ENCODE peak calls at places on chromosome X, in six cellular contexts. One of them, this sample, is unnamed.

GRCh38 chrX:45771560-45772340 is 571.1 kb upstream of the DIPK2B start:
- DNase-seq in heart left ventricle: peak; percentile 12
- DNase-seq in aorta: peak; percentile 58
- DNase-seq in CD8-positive, alpha-beta T cell: peak; percentile 65
- DNase-seq in astrocyte: peak; percentile 64
- DNase-seq in esophagus muscularis mucosa: no peak
- DNase-seq in this sample: peak; percentile 30

GRCh38 chrX:141724186-141724585 is 25.6 kb upstream of the SPANXD start:
- DNase-seq in heart left ventricle: no peak
- DNase-seq in aorta: no peak
- DNase-seq in CD8-positive, alpha-beta T cell: no peak
- DNase-seq in astrocyte: peak; percentile 3
- DNase-seq in esophagus muscularis mucosa: no peak
- DNase-seq in this sample: no peak

GRCh38 chrX:46341767-46342322 is 203.4 kb downstream of the ZNF674 start:
- DNase-seq in heart left ventricle: no peak
- DNase-seq in aorta: no peak
- DNase-seq in CD8-positive, alpha-beta T cell: no peak
- DNase-seq in astrocyte: no peak
- DNase-seq in esophagus muscularis mucosa: no peak
- DNase-seq in this sample: no peak

GRCh38 chrX:117010243-117010642 is 547.5 kb upstream of the CT83 start:
- DNase-seq in heart left ventricle: no peak
- DNase-seq in aorta: no peak
- DNase-seq in CD8-positive, alpha-beta T cell: no peak
- DNase-seq in astrocyte: no peak
- DNase-seq in esophagus muscularis mucosa: no peak
- DNase-seq in this sample: no peak

GRCh38 chrX:98506907-98507306 is 1623.2 kb downstream of the RPA4 start:
- DNase-seq in heart left ventricle: no peak
- DNase-seq in aorta: no peak
- DNase-seq in CD8-positive, alpha-beta T cell: no peak
- DNase-seq in astrocyte: no peak
- DNase-seq in esophagus muscularis mucosa: no peak
- DNase-seq in this sample: no peak

GRCh38 chrX:119427024-119427794 is 28.1 kb downstream of the SLC25A43 start:
- DNase-seq in heart left ventricle: peak; percentile 26
- DNase-seq in aorta: no peak
- DNase-seq in CD8-positive, alpha-beta T cell: no peak
- DNase-seq in astrocyte: peak; percentile 53
- DNase-seq in esophagus muscularis mucosa: no peak
- DNase-seq in this sample: no peak

GRCh38 chrX:18855919-18856644 is 127.8 kb downstream of the PHKA2 start:
- DNase-seq in heart left ventricle: no peak
- DNase-seq in aorta: no peak
- DNase-seq in CD8-positive, alpha-beta T cell: no peak
- DNase-seq in astrocyte: peak; percentile 75
- DNase-seq in esophagus muscularis mucosa: no peak
- DNase-seq in this sample: no peak

GRCh38 chrX:96715412-96715940 is 30.8 kb downstream of the DIAPH2 start:
- DNase-seq in heart left ventricle: no peak
- DNase-seq in aorta: no peak
- DNase-seq in CD8-positive, alpha-beta T cell: no peak
- DNase-seq in astrocyte: peak; percentile 8
- DNase-seq in esophagus muscularis mucosa: no peak
- DNase-seq in this sample: no peak

GRCh38 chrX:138018145-138018799 is 452.3 kb downstream of the ZIC3 start:
- DNase-seq in heart left ventricle: no peak
- DNase-seq in aorta: no peak
- DNase-seq in CD8-positive, alpha-beta T cell: no peak
- DNase-seq in astrocyte: no peak
- DNase-seq in esophagus muscularis mucosa: no peak
- DNase-seq in this sample: no peak

GRCh38 chrX:12115377-12115776 is 22.9 kb upstream of the FRMPD4 start:
- DNase-seq in heart left ventricle: no peak
- DNase-seq in aorta: no peak
- DNase-seq in CD8-positive, alpha-beta T cell: no peak
- DNase-seq in astrocyte: no peak
- DNase-seq in esophagus muscularis mucosa: no peak
- DNase-seq in this sample: no peak

GRCh38 chrX:15916704-15917084 is 62.1 kb upstream of the AP1S2 start:
- DNase-seq in heart left ventricle: no peak
- DNase-seq in aorta: no peak
- DNase-seq in CD8-positive, alpha-beta T cell: no peak
- DNase-seq in astrocyte: no peak
- DNase-seq in esophagus muscularis mucosa: no peak
- DNase-seq in this sample: no peak
- H3K4me1 ChIP-seq in heart left ventricle: peaks cover 3% of the 10 kb centered on the region
- H3K4me1 ChIP-seq in aorta: no peaks in the 10 kb centered on the region
- H3K4me1 ChIP-seq in CD8-positive, alpha-beta T cell: no peaks in the 10 kb centered on the region
- H3K4me1 ChIP-seq in astrocyte: peaks cover 2% of the 10 kb centered on the region
- H3K4me1 ChIP-seq in esophagus muscularis mucosa: no peaks in the 10 kb centered on the region
- H3K4me1 ChIP-seq in this sample: no peaks in the 10 kb centered on the region

DNA sequence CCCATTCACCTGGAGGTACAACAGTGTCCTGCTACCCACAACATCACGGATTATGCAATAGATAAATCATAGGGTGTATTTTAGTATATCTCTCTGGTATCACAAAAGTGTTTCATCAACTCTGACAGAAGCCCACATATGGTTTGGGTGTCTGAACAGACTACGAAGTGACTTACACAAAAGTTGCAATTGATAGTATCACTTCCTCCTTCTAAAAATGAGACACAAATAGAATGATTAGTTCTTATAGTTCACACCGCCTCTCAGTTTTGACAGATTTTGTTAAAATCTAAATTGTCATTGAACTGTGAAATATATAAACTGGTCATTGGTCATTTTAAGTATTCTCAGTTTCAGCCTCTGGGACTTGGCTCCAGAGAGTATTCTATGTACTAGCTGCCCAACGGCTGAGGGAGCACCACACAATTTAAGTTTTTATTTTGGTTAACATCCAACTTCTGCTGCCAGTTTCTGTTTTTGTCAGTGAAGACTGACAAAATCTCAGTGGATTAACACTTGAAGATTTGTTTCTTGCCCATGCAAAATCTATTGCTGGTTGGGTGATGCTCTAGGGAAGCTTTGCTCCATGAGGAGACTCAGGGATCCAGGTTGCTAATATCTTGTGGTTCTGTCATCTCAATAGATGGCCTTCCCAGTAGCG is 113.8 kb upstream of the PUDP start:
- DNase-seq in heart left ventricle: no peak
- DNase-seq in aorta: no peak
- DNase-seq in CD8-positive, alpha-beta T cell: no peak
- DNase-seq in astrocyte: no peak
- DNase-seq in esophagus muscularis mucosa: no peak
- DNase-seq in this sample: no peak
- H3K27ac ChIP-seq in heart left ventricle: no peak overlapping the region
- H3K27ac ChIP-seq in aorta: no peak overlapping the region
- H3K27ac ChIP-seq in CD8-positive, alpha-beta T cell: no peak overlapping the region
- H3K27ac ChIP-seq in astrocyte: no peak overlapping the region
- H3K27ac ChIP-seq in esophagus muscularis mucosa: no peak overlapping the region
- H3K27ac ChIP-seq in this sample: no peak overlapping the region

DNA sequence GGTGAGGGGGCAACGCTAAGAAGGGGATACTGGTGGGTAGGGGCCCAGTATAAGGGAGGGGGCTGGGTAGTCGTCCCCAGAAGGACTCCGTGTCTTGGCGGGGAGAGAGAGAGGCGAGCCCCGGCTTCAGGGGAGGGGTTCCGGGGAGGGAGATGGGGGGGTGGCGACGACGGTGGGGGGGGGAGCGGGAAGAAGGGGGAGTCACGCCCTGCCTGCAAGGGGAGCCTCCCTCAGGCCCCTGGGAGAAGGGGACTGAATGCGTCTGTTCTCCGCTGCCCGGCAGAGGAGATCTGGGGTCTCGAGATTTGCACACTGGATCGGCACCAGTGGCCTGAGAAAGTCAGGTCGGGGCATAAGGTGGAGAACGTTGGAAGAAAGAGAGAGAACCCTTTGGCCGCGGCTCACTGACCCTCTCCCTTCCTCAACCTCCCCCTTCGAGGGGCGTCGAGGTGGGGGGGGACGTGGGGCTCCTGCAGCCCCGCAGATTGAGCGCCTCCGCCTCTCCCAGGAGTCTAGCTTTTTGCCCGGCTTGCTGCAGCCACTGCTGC is 609 bp upstream of the BCORL1 start:
- DNase-seq in heart left ventricle: no peak
- DNase-seq in aorta: no peak
- DNase-seq in CD8-positive, alpha-beta T cell: no peak
- DNase-seq in astrocyte: no peak
- DNase-seq in esophagus muscularis mucosa: no peak
- DNase-seq in this sample: no peak
- H3K4me3 ChIP-seq in heart left ventricle: peak overlapping the region; percentile 39
- H3K4me3 ChIP-seq in aorta: peak overlapping the region; percentile 24
- H3K4me3 ChIP-seq in CD8-positive, alpha-beta T cell: peak overlapping the region; percentile 59
- H3K4me3 ChIP-seq in astrocyte: peak overlapping the region; percentile 57
- H3K4me3 ChIP-seq in esophagus muscularis mucosa: no peak overlapping the region
- H3K4me3 ChIP-seq in this sample: no peak overlapping the region

GRCh38 chrX:13750812-13751211 is 16.3 kb downstream of the OFD1 start:
- DNase-seq in heart left ventricle: no peak
- DNase-seq in aorta: no peak
- DNase-seq in CD8-positive, alpha-beta T cell: no peak
- DNase-seq in astrocyte: no peak
- DNase-seq in esophagus muscularis mucosa: no peak
- DNase-seq in this sample: no peak
- H3K4me1 ChIP-seq in heart left ventricle: no peaks in the 10 kb centered on the region
- H3K4me1 ChIP-seq in aorta: no peaks in the 10 kb centered on the region
- H3K4me1 ChIP-seq in CD8-positive, alpha-beta T cell: peaks cover 10% of the 10 kb centered on the region
- H3K4me1 ChIP-seq in astrocyte: no peaks in the 10 kb centered on the region
- H3K4me1 ChIP-seq in esophagus muscularis mucosa: no peaks in the 10 kb centered on the region
- H3K4me1 ChIP-seq in this sample: no peaks in the 10 kb centered on the region

GRCh38 chrX:153969904-153970397 is 1.7 kb downstream of the HCFC1 start:
- DNase-seq in heart left ventricle: peak; percentile 47
- DNase-seq in aorta: peak; percentile 67
- DNase-seq in CD8-positive, alpha-beta T cell: peak; percentile 40
- DNase-seq in astrocyte: peak; percentile 18
- DNase-seq in esophagus muscularis mucosa: no peak
- DNase-seq in this sample: peak; percentile 37

GRCh38 chrX:153968754-153969124 is 2.9 kb downstream of the HCFC1 start:
- DNase-seq in heart left ventricle: no peak
- DNase-seq in aorta: peak; percentile 57
- DNase-seq in CD8-positive, alpha-beta T cell: peak; percentile 67
- DNase-seq in astrocyte: no peak
- DNase-seq in esophagus muscularis mucosa: no peak
- DNase-seq in this sample: no peak

GRCh38 chrX:153968255-153968654 is 3.4 kb downstream of the HCFC1 start:
- DNase-seq in heart left ventricle: no peak
- DNase-seq in aorta: no peak
- DNase-seq in CD8-positive, alpha-beta T cell: no peak
- DNase-seq in astrocyte: no peak
- DNase-seq in esophagus muscularis mucosa: no peak
- DNase-seq in this sample: no peak

GRCh38 chrX:153970398-153971123 is 1.1 kb downstream of the HCFC1 start:
- DNase-seq in heart left ventricle: peak; percentile 53
- DNase-seq in aorta: peak; percentile 68
- DNase-seq in CD8-positive, alpha-beta T cell: no peak
- DNase-seq in astrocyte: peak; percentile 77
- DNase-seq in esophagus muscularis mucosa: no peak
- DNase-seq in this sample: peak; percentile 27

DNA sequence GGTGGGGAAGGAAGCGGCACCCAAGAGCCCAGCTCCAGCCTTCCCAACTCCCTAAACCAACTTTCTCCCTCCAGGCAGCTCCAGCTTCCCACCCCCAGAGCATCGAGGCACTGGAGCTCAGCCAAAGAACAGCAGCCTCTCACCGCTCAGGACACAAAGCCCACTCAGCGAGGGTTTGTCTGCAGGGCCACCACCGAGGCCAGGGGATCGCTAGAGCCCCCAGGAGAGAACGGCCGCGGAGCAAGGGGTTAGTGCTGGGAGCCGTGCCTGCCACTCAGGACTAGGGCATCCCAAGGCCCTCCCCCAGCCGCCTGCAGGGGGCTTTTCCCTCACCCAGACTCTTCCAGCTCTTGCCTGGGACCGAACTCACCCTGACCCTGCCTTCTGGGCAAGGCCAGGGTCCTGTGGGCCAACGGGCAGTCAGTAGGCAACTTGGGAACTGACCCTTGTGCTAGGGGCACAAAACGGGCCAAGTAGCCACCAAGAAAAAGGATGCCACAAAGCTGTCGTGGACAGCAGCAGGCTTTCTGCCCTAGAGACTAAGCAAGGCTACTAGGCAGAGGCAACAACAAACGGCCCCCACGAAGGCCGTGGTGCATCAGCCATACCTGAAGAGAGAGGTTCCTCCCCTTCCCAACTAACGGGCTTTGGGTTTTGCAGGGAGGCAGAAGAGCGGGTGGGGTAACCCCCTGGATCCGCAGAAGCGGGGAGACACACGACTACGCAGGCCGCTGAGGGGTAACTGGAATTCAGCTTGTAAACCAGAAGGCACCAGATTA is 2.3 kb downstream of the HCFC1 start:
- DNase-seq in heart left ventricle: no peak
- DNase-seq in aorta: peak; percentile 49
- DNase-seq in CD8-positive, alpha-beta T cell: no peak
- DNase-seq in astrocyte: no peak
- DNase-seq in esophagus muscularis mucosa: no peak
- DNase-seq in this sample: no peak
- H3K27ac ChIP-seq in heart left ventricle: peak overlapping the region; percentile 55
- H3K27ac ChIP-seq in aorta: peak overlapping the region; percentile 60
- H3K27ac ChIP-seq in CD8-positive, alpha-beta T cell: peak overlapping the region; percentile 44
- H3K27ac ChIP-seq in astrocyte: no peak overlapping the region
- H3K27ac ChIP-seq in esophagus muscularis mucosa: peak overlapping the region; percentile 98
- H3K27ac ChIP-seq in this sample: peak overlapping the region; percentile 98

DNA sequence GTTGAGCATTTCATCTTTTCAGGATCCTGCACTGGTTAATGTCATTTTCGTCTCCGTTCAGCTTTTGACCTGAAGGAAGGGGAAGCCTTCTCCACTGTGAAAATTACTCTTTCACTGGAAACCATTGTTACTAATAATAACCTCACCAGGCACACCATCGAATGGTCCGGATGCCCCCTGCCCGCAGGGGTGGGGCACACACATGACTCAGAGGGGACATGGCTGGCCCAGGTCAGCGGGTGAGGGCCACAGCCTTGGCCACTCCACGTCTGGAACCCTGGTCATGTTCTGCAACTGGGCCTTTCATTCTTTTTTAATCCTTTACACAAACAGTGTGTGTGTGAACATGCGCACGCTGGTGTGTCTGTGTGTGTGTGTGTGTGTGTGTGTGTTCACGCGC is 191.8 kb downstream of the BCOR start:
- DNase-seq in heart left ventricle: no peak
- DNase-seq in aorta: peak; percentile 34
- DNase-seq in CD8-positive, alpha-beta T cell: no peak
- DNase-seq in astrocyte: no peak
- DNase-seq in esophagus muscularis mucosa: no peak
- DNase-seq in this sample: no peak
- H3K4me3 ChIP-seq in heart left ventricle: no peak overlapping the region
- H3K4me3 ChIP-seq in aorta: no peak overlapping the region
- H3K4me3 ChIP-seq in CD8-positive, alpha-beta T cell: no peak overlapping the region
- H3K4me3 ChIP-seq in astrocyte: no peak overlapping the region
- H3K4me3 ChIP-seq in esophagus muscularis mucosa: no peak overlapping the region
- H3K4me3 ChIP-seq in this sample: no peak overlapping the region